ENCODE peak calls at places on chromosomes 13 and 19, in four cellular contexts. A is PC-3, Y is AG09319, R is Calu3. S is an unnamed sample.

GRCh38 chr19:8221161-8221560 is 12.0 kb downstream of the CERS4 start:
- DNase-seq in A (no peak), R (no peak), Y (no peak), S (no peak)

GRCh38 chr13:20904908-20905307 is 2.4 kb upstream of the XPO4 start:
- DNase-seq in A (no peak), R (no peak), Y (no peak), S (no peak)

GRCh38 chr13:89457977-89458376 is 1786.8 kb downstream of the SLITRK5 start:
- DNase-seq in R (no peak), Y (no peak), A (peak; percentile 67), S (no peak)

GRCh38 chr13:40101708-40102359 is 446.4 kb downstream of the COG6 start:
- DNase-seq in A (no peak), R (no peak), Y (no peak), S (no peak)

GRCh38 chr19:18736415-18737336 is 53.2 kb downstream of the CRTC1 start:
- DNase-seq in Y (no peak), R (no peak), A (no peak), S (no peak)

GRCh38 chr13:100176781-100177389 is 88.0 kb downstream of the PCCA start:
- DNase-seq in Y (no peak), A (no peak), R (no peak), S (no peak)

GRCh38 chr13:45372189-45373115 is 31.5 kb upstream of the TPT1 start:
- DNase-seq in A (no peak), Y (peak; percentile 19), R (no peak), S (no peak)

GRCh38 chr19:18290250-18291018 is 9.0 kb upstream of the JUND start:
- DNase-seq in A (no peak), R (no peak), Y (no peak), S (no peak)

GRCh38 chr19:51427220-51427619 is 9.8 kb upstream of the SIGLEC10 start:
- DNase-seq in A (no peak), Y (no peak), R (no peak), S (no peak)

GRCh38 chr19:38270587-38271167 is 6.3 kb downstream of the SPINT2 start:
- DNase-seq in R (no peak), A (peak; percentile 81), Y (no peak), S (no peak)

GRCh38 chr19:42576241-42576640 is 18.5 kb downstream of the CEACAM8 start:
- DNase-seq in A (no peak), R (no peak), Y (no peak), S (no peak)

GRCh38 chr19:24054044-24054935 is 32.7 kb upstream of the ZNF254 start:
- DNase-seq in Y (peak; percentile 32), A (peak; percentile 98), R (no peak), S (no peak)

GRCh38 chr19:2896694-2897093 is 4.0 kb upstream of the ZNF57 start:
- DNase-seq in A (no peak), R (no peak), Y (no peak), S (no peak)
- TF ChIP-seq CTCF in A (no peak), R (no peak), Y (no peak), S (no peak)

GRCh38 chr19:5950744-5951143 is 27.2 kb downstream of the RANBP3 start:
- DNase-seq in Y (no peak), R (no peak), A (no peak), S (no peak)

GRCh38 chr19:5948697-5949564 is 29.0 kb downstream of the RANBP3 start:
- DNase-seq in R (no peak), Y (no peak), A (no peak), S (no peak)

GRCh38 chr19:5947435-5947834 is 30.5 kb downstream of the RANBP3 start:
- DNase-seq in Y (no peak), A (no peak), R (no peak), S (no peak)

GRCh38 chr19:5951338-5951861 is 26.5 kb downstream of the RANBP3 start:
- DNase-seq in Y (no peak), R (no peak), A (no peak), S (no peak)

GRCh38 chr19:5949792-5950305 is 28.1 kb downstream of the RANBP3 start:
- DNase-seq in A (no peak), R (no peak), Y (no peak), S (no peak)
- TF ChIP-seq CTCF in A (no peak), R (no peak), Y (no peak), S (no peak)

DNA sequence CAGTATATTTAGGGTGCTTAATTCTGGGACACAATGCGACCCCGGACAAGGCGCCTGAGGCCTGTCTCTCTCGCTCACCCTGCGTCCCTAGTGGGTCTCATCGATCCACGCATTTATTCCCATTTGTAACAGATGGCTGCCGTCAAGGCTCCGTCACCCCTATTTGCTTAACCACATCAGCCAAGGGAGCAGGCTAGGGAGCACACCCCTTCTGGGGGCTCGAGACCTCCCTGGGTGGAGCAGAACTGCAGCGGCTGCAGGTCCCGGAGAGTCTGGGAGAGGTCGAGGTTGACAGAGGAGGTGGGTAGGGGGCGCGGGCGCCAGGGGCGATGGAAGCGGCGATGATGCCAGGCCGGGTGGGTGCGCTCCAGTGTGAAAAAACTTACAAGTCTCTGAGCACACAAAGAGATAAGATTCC is 507 bp downstream of the ALG5 start:
- DNase-seq in Y (no peak), R (peak; percentile 3), A (no peak), S (no peak)
- TF ChIP-seq CTCF in Y (no peak), R (no peak), A (no peak), S (no peak)

GRCh38 chr19:55599468-55600335 is at the start of the genes FIZ1 and ZNF524:
- DNase-seq in Y (peak; percentile 97), R (peak; percentile 99), A (peak; percentile 99), S (peak; percentile 95)
- TF ChIP-seq CTCF in Y (no peak), R (no peak), A (no peak), S (no peak)

GRCh38 chr19:15452111-15453047 is 2.6 kb upstream of the WIZ start:
- DNase-seq in R (peak; percentile 59), A (peak; percentile 82), Y (peak; percentile 54), S (no peak)

GRCh38 chr19:15454371-15454800 is 4.6 kb upstream of the WIZ start:
- DNase-seq in R (peak; percentile 28), A (no peak), Y (no peak), S (no peak)

GRCh38 chr19:15450528-15450890 is 753 bp upstream of the WIZ start:
- DNase-seq in Y (no peak), A (no peak), R (no peak), S (no peak)

GRCh38 chr19:15453906-15454305 is 4.2 kb upstream of the WIZ start:
- DNase-seq in A (no peak), R (no peak), Y (no peak), S (no peak)

DNA sequence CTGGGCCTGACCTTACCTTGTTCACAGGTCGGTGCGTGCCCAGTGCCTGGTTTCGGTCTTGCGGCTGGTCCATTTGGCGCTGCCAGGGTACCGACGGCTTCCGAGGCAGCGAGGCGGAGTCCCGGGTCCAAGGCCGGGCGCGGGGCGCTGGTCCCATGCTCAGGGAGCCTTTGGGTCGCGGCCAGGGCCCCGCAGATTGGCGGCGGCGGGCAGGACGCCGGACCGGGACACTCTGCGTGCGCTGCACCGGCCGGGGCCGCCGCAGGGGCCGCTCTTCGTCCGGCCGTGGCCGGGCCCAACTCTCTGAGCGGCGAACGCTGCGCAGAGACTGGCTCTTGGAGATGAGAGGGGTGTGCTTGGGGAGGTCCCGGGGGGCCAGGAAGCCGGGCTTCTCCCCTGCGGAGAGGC is 3.3 kb upstream of the WIZ start:
- DNase-seq in Y (no peak), R (no peak), A (no peak), S (no peak)
- TF ChIP-seq CTCF in Y (peak; percentile 13), R (no peak), A (no peak), S (no peak)

DNA sequence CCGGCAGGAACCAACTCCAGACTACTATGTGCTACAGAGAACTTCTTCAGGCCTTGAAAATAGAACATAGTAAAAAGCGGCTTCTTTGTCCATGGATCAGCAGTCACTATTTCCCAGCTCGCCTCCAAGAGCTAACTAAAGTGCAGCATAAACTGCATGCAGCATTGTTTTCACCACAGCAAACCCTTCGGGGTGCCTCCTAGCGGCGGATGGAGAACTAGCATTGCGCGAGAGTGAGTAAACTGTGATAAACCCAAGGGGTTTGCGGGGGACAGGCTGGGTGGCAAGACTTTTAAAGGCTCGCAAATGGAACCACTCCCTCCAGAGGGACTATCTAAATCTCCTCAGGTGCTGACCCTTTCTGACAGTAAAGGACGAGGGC is 21.6 kb upstream of the SGCG start:
- DNase-seq in Y (no peak), R (peak; percentile 30), A (peak; percentile 31), S (peak; percentile 73)
- TF ChIP-seq CTCF in Y (peak; percentile 70), R (peak; percentile 17), A (peak; percentile 61), S (peak; percentile 71)

DNA sequence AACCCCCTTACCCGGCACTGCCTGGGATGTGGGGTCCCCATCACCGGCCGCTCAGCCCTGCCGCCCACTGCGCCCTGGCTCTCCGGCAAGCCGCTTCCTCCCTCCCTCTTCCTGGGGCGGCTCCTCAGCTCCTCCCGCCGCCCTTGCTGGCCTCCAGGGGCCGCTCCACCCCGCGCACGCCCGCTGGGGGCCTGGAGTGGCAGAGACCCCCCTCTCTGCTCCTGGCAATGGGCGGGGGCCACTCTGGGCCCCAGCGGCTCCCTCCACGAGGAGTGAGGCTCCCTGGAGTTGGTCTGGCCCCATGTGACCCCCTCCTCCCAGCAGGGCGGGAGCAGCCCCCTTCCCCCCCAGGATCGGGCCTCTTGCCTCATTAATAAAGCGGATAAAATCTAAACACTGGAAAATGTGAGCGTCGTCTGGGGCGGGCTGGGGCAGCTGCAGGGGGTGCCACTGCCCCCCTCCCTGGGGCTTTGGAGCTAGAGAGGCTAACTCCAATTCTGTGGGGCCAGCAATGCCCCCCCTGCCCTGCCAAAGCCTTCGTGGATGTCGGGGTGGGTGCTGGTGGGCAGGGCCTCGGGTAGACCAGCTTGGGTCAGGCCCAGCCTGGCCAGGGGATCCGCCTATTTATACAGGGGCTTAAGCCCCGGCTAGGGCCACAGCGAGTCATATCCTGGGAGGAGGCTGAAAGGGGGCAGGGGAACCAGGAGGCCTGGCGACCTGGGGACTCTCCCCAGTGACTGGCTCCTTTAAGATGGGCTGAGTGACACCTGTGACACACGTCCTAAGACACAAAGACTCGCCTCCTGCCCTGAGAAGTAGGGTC is at the start of gene PTGER1:
- DNase-seq in A (peak; percentile 68), R (no peak), Y (no peak), S (no peak)
- TF ChIP-seq CTCF in A (peak; percentile 75), R (no peak), Y (peak; percentile 51), S (no peak)

S was measured in mesothelial cell of epicardium.